ENCODE peak calls at places on chromosomes 4 and X, in four cellular contexts. F is NCI-H1105 treated with DMSO at 0.1 percent for 48 hours, A is endothelial cell, C is brain microvascular endothelial cell. J is an unnamed sample.

GRCh38 chrX:139639253-139639652 is 68.7 kb downstream of the MCF2 start:
- DNase-seq in F (no peak), A (no peak), C (no peak), J (no peak)

GRCh38 chr4:153205028-153205648 is 895 bp downstream of the TRIM2 start:
- DNase-seq in F (no peak), A (no peak), C (no peak), J (no peak)

GRCh38 chr4:145178740-145179139 is 1.6 kb downstream of the OTUD4 start:
- DNase-seq in F (no peak), A (no peak), C (no peak), J (peak)

GRCh38 chr4:165364452-165365080 is 14.2 kb upstream of the CPE start:
- DNase-seq in F (no peak), A (no peak), C (no peak), J (peak)

GRCh38 chrX:22950278-22951266 is 49.2 kb upstream of the DDX53 start:
- DNase-seq in F (no peak), A (no peak), C (peak), J (peak)

GRCh38 chrX:47217121-47217851 is 1.2 kb upstream of the CDK16 start:
- DNase-seq in F (peak), A (peak), C (peak), J (peak)

GRCh38 chr4:155582971-155583437 is 83.6 kb upstream of the GUCY1A1 start:
- DNase-seq in F (peak), A (no peak), C (peak), J (peak)

GRCh38 chrX:118627084-118627758 is 100.2 kb upstream of the IL13RA1 start:
- DNase-seq in F (peak), A (no peak), C (no peak), J (peak)

GRCh38 chrX:56726609-56727008 is 2.4 kb upstream of the NBDY start:
- DNase-seq in F (peak), A (no peak), C (peak), J (peak)

GRCh38 chr4:37471971-37472370 is 214.2 kb downstream of the RELL1 start:
- DNase-seq in F (no peak), A (no peak), C (no peak), J (no peak)

GRCh38 chr4:1628892-1629703 is 55.0 kb downstream of the FAM53A start:
- DNase-seq in F (peak), A (peak), C (peak), J (peak)

GRCh38 chr4:112099701-112100289 is 45.5 kb upstream of the FAM241A start:
- DNase-seq in F (peak), A (no peak), C (no peak), J (peak)

GRCh38 chr4:141977433-141977832 is 341.1 kb downstream of the IL15 start:
- DNase-seq in F (no peak), A (no peak), C (no peak), J (no peak)

GRCh38 chr4:161920304-161921052 is 243.3 kb downstream of the FSTL5 start:
- DNase-seq in F (no peak), A (no peak), C (no peak), J (peak)

GRCh38 chr4:183905593-183906485 is 732 bp downstream of the STOX2 start:
- DNase-seq in F (peak), A (peak), C (peak), J (peak)

GRCh38 chrX:45191383-45191782 is 9.3 kb downstream of the DIPK2B start:
- DNase-seq in F (no peak), A (no peak), C (no peak), J (no peak)

GRCh38 chr4:144360394-144360793 is 219.9 kb upstream of the GYPA start:
- DNase-seq in F (no peak), A (no peak), C (peak), J (no peak)

GRCh38 chr4:5678977-5679376 is 29.4 kb downstream of the EVC2 start:
- DNase-seq in F (no peak), A (no peak), C (no peak), J (no peak)

GRCh38 chr4:8033067-8033755 is 93.5 kb upstream of the AFAP1 start:
- DNase-seq in F (no peak), A (no peak), C (no peak), J (no peak)

GRCh38 chr4:48725414-48725813 is 54.7 kb downstream of the FRYL start:
- DNase-seq in F (no peak), A (no peak), C (no peak), J (no peak)

GRCh38 chr4:91958651-91959050 is 345.1 kb upstream of the GRID2 start:
- DNase-seq in F (peak), A (no peak), C (no peak), J (no peak)

GRCh38 chrX:102651242-102651967 is at the start of gene GPRASP1:
- DNase-seq in F (peak), A (peak), C (peak), J (no peak)

GRCh38 chrX:331145-331771 is 12.7 kb upstream of the GTPBP6 start:
- DNase-seq in F (peak), A (no peak), C (peak), J (peak)

GRCh38 chr4:106273831-106274230 is 42.2 kb downstream of the TBCK start:
- DNase-seq in F (no peak), A (no peak), C (peak), J (no peak)

J was measured in DMS53.